ENCODE peak calls at places on chromosomes 12 and 14, in four cellular contexts. H is stomach; X is suprapubic skin; E is CD8-positive, alpha-beta memory T cell. I is an unnamed sample.

GRCh38 chr14:72532686-72533454 is 361.0 kb downstream of the DPF3 start:
- DNase-seq in E (peak; percentile 15), H (no peak), X (no peak), I (no peak)

GRCh38 chr14:103630364-103631108 is 1.5 kb downstream of the KLC1 start:
- DNase-seq in H (no peak), E (no peak), X (no peak), I (no peak)

GRCh38 chr14:94019329-94019728 is 6.8 kb upstream of the OTUB2 start:
- DNase-seq in X (no peak), H (no peak), E (no peak), I (no peak)

GRCh38 chr12:89346741-89347324 is 5.5 kb downstream of the DUSP6 start:
- DNase-seq in H (no peak), E (no peak), X (no peak), I (no peak)

GRCh38 chr14:95683793-95684192 is 2.4 kb upstream of the TCL1B start:
- DNase-seq in E (peak; percentile 16), X (peak; percentile 72), H (peak; percentile 36), I (no peak)

GRCh38 chr12:118330421-118331018 is 42.2 kb downstream of the TAOK3 start:
- DNase-seq in H (no peak), X (no peak), E (no peak), I (no peak)

GRCh38 chr12:116818341-116818856 is 62.8 kb downstream of the HRK start:
- DNase-seq in H (peak; percentile 31), E (no peak), X (no peak), I (no peak)

GRCh38 chr12:62227091-62227490 is 33.1 kb upstream of the USP15 start:
- DNase-seq in X (no peak), H (no peak), E (no peak), I (no peak)

GRCh38 chr14:49972199-49972671 is 79.4 kb downstream of the ARF6 start:
- DNase-seq in E (peak; percentile 26), X (no peak), H (no peak), I (no peak)
- H3K4me1 ChIP-seq in E (peaks cover 64% of the 10 kb centered on the region), X (peaks cover 56% of the 10 kb centered on the region), H (peaks cover 68% of the 10 kb centered on the region), I (peaks cover 53% of the 10 kb centered on the region)

GRCh38 chr12:106084048-106084671 is 54.6 kb downstream of the NUAK1 start:
- DNase-seq in E (no peak), X (no peak), H (no peak), I (no peak)

GRCh38 chr12:106082216-106083175 is 56.3 kb downstream of the NUAK1 start:
- DNase-seq in X (no peak), E (no peak), H (no peak), I (no peak)

GRCh38 chr12:106086696-106087095 is 52.1 kb downstream of the NUAK1 start:
- DNase-seq in X (no peak), E (no peak), H (no peak), I (no peak)

GRCh38 chr12:106085213-106085612 is 53.5 kb downstream of the NUAK1 start:
- DNase-seq in X (no peak), H (no peak), E (no peak), I (no peak)

GRCh38 chr12:106084759-106085158 is 54.0 kb downstream of the NUAK1 start:
- DNase-seq in H (no peak), X (no peak), E (no peak), I (no peak)
- H3K4me1 ChIP-seq in H (peaks cover 29% of the 10 kb centered on the region), X (peaks cover 43% of the 10 kb centered on the region), E (no peaks in the 10 kb centered on the region), I (no peaks in the 10 kb centered on the region)

DNA sequence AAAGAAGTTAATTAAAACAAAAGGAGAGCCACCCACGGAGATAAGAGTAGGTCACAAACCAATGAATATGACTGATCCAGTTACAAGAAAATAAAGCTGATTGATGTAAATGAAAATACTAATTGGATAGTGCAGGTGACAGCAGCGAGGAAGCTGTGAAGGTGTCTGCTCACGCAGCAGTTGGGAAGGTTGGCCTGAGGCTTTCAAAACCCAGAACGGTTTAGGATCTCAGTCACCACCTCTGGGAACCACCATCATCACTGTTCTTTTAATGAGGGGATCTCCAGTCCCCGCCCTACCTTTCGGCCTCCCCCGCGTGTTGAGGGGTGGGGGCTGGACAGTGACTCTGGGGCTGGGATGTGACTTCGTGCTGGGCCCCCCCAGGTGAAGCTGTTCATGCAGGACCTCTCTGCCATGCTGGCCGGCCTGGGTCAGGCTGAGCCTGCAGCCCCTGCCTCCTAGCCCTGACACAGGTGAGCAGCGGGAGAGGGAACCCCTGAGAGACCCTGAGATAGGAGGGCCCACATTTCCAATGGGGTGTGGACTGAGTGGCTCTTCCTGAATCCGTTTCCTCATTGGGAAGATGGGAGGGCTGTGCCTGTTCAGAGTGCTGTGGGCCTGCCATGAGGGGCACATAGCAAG is 7.8 kb downstream of the CFAP73 start:
- DNase-seq in H (no peak), E (no peak), X (no peak), I (no peak)
- H3K4me1 ChIP-seq in H (peaks cover 30% of the 10 kb centered on the region), E (peaks cover 19% of the 10 kb centered on the region), X (peaks cover 19% of the 10 kb centered on the region), I (no peaks in the 10 kb centered on the region)

GRCh38 chr12:108310489-108310888 is 28.6 kb downstream of the CMKLR1 start:
- DNase-seq in X (no peak), H (no peak), E (no peak), I (no peak)
- H3K4me1 ChIP-seq in X (peaks cover 48% of the 10 kb centered on the region), H (peaks cover 62% of the 10 kb centered on the region), E (peaks cover 31% of the 10 kb centered on the region), I (peaks cover 5% of the 10 kb centered on the region)

GRCh38 chr12:113239288-113239771 is 18.1 kb downstream of the TPCN1 start:
- DNase-seq in X (peak; percentile 73), E (no peak), H (no peak), I (no peak)
- H3K4me1 ChIP-seq in X (peaks cover 78% of the 10 kb centered on the region), E (peaks cover 4% of the 10 kb centered on the region), H (peaks cover 86% of the 10 kb centered on the region), I (peaks cover 33% of the 10 kb centered on the region)

GRCh38 chr12:53497461-53497860 is 1.8 kb downstream of the MAP3K12 start:
- DNase-seq in X (no peak), H (no peak), E (no peak), I (no peak)
- H3K4me1 ChIP-seq in X (peaks cover 79% of the 10 kb centered on the region), H (peaks cover 79% of the 10 kb centered on the region), E (peaks cover 45% of the 10 kb centered on the region), I (peaks cover 7% of the 10 kb centered on the region)